ENCODE peak calls at places on chromosome 12, in nine cellular contexts. K is pancreas, Q is stomach, A is lung, C is neuronal stem cell, G is PC-3, S is right lobe of liver, V is tibial nerve, D is WERI-Rb-1. P is an unnamed sample. For H3K9me3 and H3K36me3, the result is how much of the 10 kb centered on the place peaks cover.

GRCh38 chr12:11885261-11886038 is 185.3 kb upstream of the BCL2L14 start:
- DNase-seq in K (no peak), Q (peak), A (no peak), C (no peak), G (peak), S (no peak), V (no peak), D (no peak), P (no peak)

GRCh38 chr12:110600254-110600653 is 13.7 kb upstream of the TCTN1 start:
- DNase-seq in K (no peak), Q (no peak), A (no peak), C (no peak), G (peak), S (no peak), V (no peak), D (no peak), P (no peak)

GRCh38 chr12:115999582-115999981 is 277.9 kb downstream of the MED13L start:
- DNase-seq in K (no peak), Q (no peak), A (no peak), C (no peak), G (no peak), S (no peak), V (no peak), D (no peak), P (no peak)

GRCh38 chr12:3928538-3929220 is 55.5 kb upstream of the PARP11 start:
- DNase-seq in K (no peak), Q (no peak), A (no peak), C (no peak), G (no peak), S (no peak), V (no peak), D (no peak), P (no peak)

GRCh38 chr12:88952543-88952942 is 372.3 kb upstream of the KITLG start:
- DNase-seq in K (no peak), Q (peak), A (no peak), C (no peak), G (peak), S (no peak), V (no peak), D (no peak), P (no peak)

GRCh38 chr12:108046633-108047032 is 82.5 kb upstream of the WSCD2 start:
- DNase-seq in K (no peak), Q (no peak), A (no peak), C (no peak), G (no peak), S (no peak), V (no peak), D (no peak), P (no peak)

GRCh38 chr12:25436206-25436912 is 116.7 kb downstream of the LMNTD1 start:
- DNase-seq in K (no peak), Q (no peak), A (no peak), C (peak), G (peak), S (no peak), V (no peak), D (peak), P (peak)

GRCh38 chr12:79408665-79409064 is 282.1 kb downstream of the PAWR start:
- DNase-seq in K (no peak), Q (no peak), A (no peak), C (no peak), G (no peak), S (no peak), V (no peak), D (no peak), P (no peak)

GRCh38 chr12:67991158-67991557 is 1.9 kb downstream of the IFNG-AS1 start:
- DNase-seq in K (no peak), Q (no peak), A (no peak), C (no peak), G (no peak), S (no peak), V (no peak), D (no peak), P (no peak)

GRCh38 chr12:110775997-110776396 is 33.3 kb upstream of the PPP1CC start:
- DNase-seq in K (no peak), Q (no peak), A (no peak), C (no peak), G (no peak), S (no peak), V (no peak), D (no peak), P (no peak)

GRCh38 chr12:53344824-53345485 is 8.8 kb upstream of the SP7 start:
- DNase-seq in K (peak), Q (peak), A (peak), C (peak), G (peak), S (peak), V (peak), D (peak), P (no peak)

GRCh38 chr12:153080-153746 is 60.7 kb downstream of the SLC6A12 start:
- DNase-seq in K (peak), Q (peak), A (peak), C (peak), G (peak), S (peak), V (no peak), D (peak), P (peak)

GRCh38 chr12:116015525-116015924 is 262.0 kb downstream of the MED13L start:
- DNase-seq in K (no peak), Q (no peak), A (no peak), C (no peak), G (peak), S (no peak), V (no peak), D (no peak), P (no peak)

GRCh38 chr12:56020437-56021189 is at the start of gene IKZF4:
- DNase-seq in K (no peak), Q (no peak), A (no peak), C (peak), G (no peak), S (no peak), V (no peak), D (peak), P (no peak)

GRCh38 chr12:84842406-84843013 is 70.1 kb downstream of the SLC6A15 start:
- DNase-seq in K (no peak), Q (no peak), A (no peak), C (peak), G (peak), S (no peak), V (no peak), D (peak), P (peak)

GRCh38 chr12:40693503-40693863 is 1.2 kb downstream of the CNTN1 start:
- DNase-seq in K (peak), Q (no peak), A (peak), C (peak), G (no peak), S (peak), V (peak), D (peak), P (no peak)

GRCh38 chr12:127162902-127163301 is 1104.1 kb upstream of the TMEM132C start:
- DNase-seq in K (no peak), Q (no peak), A (no peak), C (no peak), G (peak), S (no peak), V (no peak), D (no peak), P (no peak)

GRCh38 chr12:92719674-92720073 is 16.9 kb downstream of the PLEKHG7 start:
- DNase-seq in K (no peak), Q (no peak), A (no peak), C (no peak), G (peak), S (no peak), V (no peak), D (no peak), P (no peak)

GRCh38 chr12:108804361-108804949 is 52.9 kb downstream of the SSH1 start:
- DNase-seq in K (peak), Q (no peak), A (no peak), C (no peak), G (no peak), S (peak), V (no peak), D (no peak), P (no peak)

GRCh38 chr12:124633269-124633953 is 66.0 kb upstream of the NCOR2 start:
- DNase-seq in K (no peak), Q (no peak), A (no peak), C (no peak), G (peak), S (no peak), V (no peak), D (no peak), P (no peak)

GRCh38 chr12:88432536-88433462 is 147.5 kb downstream of the KITLG start:
- DNase-seq in K (no peak), Q (no peak), A (peak), C (no peak), G (peak), S (no peak), V (no peak), D (no peak), P (no peak)

DNA sequence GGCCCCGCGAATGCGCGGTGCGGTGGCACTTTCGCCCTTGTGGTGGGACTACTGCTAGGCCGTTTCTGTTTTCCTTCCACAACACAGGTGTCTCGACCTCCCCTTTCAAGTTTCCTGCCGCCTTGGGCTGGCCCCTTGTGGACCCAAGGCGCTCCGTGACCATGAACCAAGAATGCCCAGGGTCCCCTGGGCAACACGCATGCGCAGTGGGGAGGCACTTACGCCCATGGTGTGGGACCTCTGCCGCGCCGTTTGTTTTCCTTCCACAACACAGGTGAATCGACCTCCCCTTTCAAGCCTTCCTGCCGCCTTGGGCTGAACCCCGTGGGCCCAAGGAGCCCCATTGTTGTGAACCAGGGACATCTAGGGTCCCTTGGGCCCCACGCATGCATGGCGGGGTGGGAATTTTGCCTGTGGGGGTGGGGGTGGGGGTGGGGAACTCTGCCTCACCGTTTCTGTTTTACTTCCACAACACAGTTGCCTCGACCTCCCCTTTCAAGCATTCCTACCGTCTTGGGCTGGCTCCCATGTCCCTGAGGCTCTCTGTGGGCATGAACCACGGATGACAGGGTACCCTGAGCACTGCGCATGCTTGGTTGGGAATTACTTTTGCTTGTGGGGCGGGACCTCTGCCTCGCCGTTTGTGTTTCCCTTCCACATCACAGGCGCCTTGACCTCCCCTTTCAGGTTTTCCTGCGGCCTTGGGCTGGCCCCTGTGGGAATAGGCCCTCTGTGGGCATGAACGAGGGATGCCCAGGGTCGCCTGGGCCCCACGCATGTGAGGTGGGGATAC is 355.1 kb downstream of the ALG10 start:
- DNase-seq in K (no peak), Q (no peak), A (no peak), C (no peak), G (no peak), S (no peak), V (no peak), D (no peak), P (no peak)
- H3K9me3 ChIP-seq in K (under half), Q (half or more), A (under half), C (under half), G (under half), S (under half), V (under half), D (under half), P (under half)

GRCh38 chr12:122519418-122519817 is 7.3 kb downstream of the RSRC2 start:
- DNase-seq in K (no peak), Q (no peak), A (no peak), C (no peak), G (no peak), S (no peak), V (no peak), D (no peak), P (no peak)

GRCh38 chr12:122520676-122521075 is 6.1 kb downstream of the RSRC2 start:
- DNase-seq in K (no peak), Q (no peak), A (no peak), C (no peak), G (no peak), S (no peak), V (no peak), D (no peak), P (no peak)

GRCh38 chr12:122526683-122527477 is at the start of the genes KNTC1 and RSRC2:
- DNase-seq in K (peak), Q (peak), A (peak), C (peak), G (peak), S (peak), V (peak), D (peak), P (peak)

GRCh38 chr12:122523846-122524718 is 2.7 kb downstream of the RSRC2 start:
- DNase-seq in K (no peak), Q (no peak), A (no peak), C (no peak), G (no peak), S (no peak), V (no peak), D (no peak), P (no peak)

DNA sequence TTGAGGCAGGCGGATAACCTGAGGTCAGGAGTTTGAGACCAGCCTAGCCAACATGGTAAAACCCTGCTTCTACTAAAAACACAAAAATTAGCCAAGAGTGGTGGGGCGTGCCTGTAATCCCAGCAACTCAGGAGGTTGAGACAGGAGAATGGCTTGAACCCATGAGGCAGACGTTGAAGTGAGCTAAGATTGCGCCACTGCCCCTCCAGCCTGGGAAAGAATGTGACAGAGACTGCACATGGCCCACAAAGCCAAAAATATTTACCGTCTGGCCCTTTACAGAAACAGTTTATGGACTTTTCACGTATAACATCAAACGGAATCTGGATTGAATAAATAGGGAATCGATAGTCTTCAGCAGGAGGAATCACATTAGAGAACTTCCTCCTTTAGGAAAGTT is 3.5 kb downstream of the RSRC2 start:
- DNase-seq in K (no peak), Q (no peak), A (peak), C (no peak), G (no peak), S (no peak), V (no peak), D (no peak), P (no peak)
- H3K36me3 ChIP-seq in K (under half), Q (under half), A (under half), C (under half), G (half or more), S (under half), V (under half), D (half or more), P (under half)

GRCh38 chr12:46437411-46437810 is 64.8 kb upstream of the SLC38A2 start:
- DNase-seq in K (no peak), Q (no peak), A (no peak), C (no peak), G (no peak), S (no peak), V (no peak), D (no peak), P (no peak)
- H3K27ac ChIP-seq in K (no peak), Q (no peak), A (no peak), C (no peak), G (no peak), S (no peak), V (no peak), D (no peak), P (no peak)

GRCh38 chr12:38124247-38125012 is 192.1 kb upstream of the ALG10B start:
- DNase-seq in K (no peak), Q (peak), A (peak), C (no peak), G (peak), S (no peak), V (no peak), D (no peak), P (no peak)

GRCh38 chr12:38120438-38120837 is 196.1 kb upstream of the ALG10B start:
- DNase-seq in K (no peak), Q (no peak), A (no peak), C (no peak), G (no peak), S (no peak), V (no peak), D (no peak), P (no peak)

GRCh38 chr12:38118632-38119031 is 197.9 kb upstream of the ALG10B start:
- DNase-seq in K (no peak), Q (no peak), A (no peak), C (no peak), G (no peak), S (no peak), V (no peak), D (no peak), P (no peak)

GRCh38 chr12:38123566-38124246 is 192.9 kb upstream of the ALG10B start:
- DNase-seq in K (no peak), Q (no peak), A (no peak), C (no peak), G (no peak), S (no peak), V (no peak), D (no peak), P (no peak)
- H3K9me3 ChIP-seq in K (under half), Q (under half), A (under half), C (under half), G (under half), S (under half), V (under half), D (under half), P (under half)